ENCODE peak calls at places on chromosomes 11 and 22, in five cellular contexts. One of them, this sample, is unnamed.

GRCh38 chr22:38859581-38860290 is 12.3 kb downstream of the CBX6 start:
- DNase-seq in IMR-90: no peak
- DNase-seq in NCI-H2029: no peak
- DNase-seq in CD8-positive, alpha-beta memory T cell: no peak
- DNase-seq in tibial nerve: no peak
- DNase-seq in this sample: no peak

GRCh38 chr11:62013266-62014157 is 46.1 kb upstream of the FTH1 start:
- DNase-seq in NCI-H2029: no peak
- DNase-seq in CD8-positive, alpha-beta memory T cell: no peak
- DNase-seq in tibial nerve: no peak
- DNase-seq in IMR-90: no peak
- DNase-seq in this sample: no peak

GRCh38 chr22:20926243-20926642 is 9.0 kb downstream of the CRKL start:
- DNase-seq in IMR-90: no peak
- DNase-seq in NCI-H2029: no peak
- DNase-seq in CD8-positive, alpha-beta memory T cell: no peak
- DNase-seq in tibial nerve: no peak
- DNase-seq in this sample: no peak

GRCh38 chr11:134244593-134244992 is 8.6 kb downstream of the THYN1 start:
- DNase-seq in CD8-positive, alpha-beta memory T cell: no peak
- DNase-seq in tibial nerve: no peak
- DNase-seq in NCI-H2029: no peak
- DNase-seq in IMR-90: peak
- DNase-seq in this sample: no peak

GRCh38 chr11:9941991-9942390 is 278.1 kb downstream of the SWAP70 start:
- DNase-seq in tibial nerve: no peak
- DNase-seq in NCI-H2029: peak
- DNase-seq in CD8-positive, alpha-beta memory T cell: no peak
- DNase-seq in IMR-90: no peak
- DNase-seq in this sample: no peak

GRCh38 chr11:134483857-134484256 is 71.8 kb upstream of the B3GAT1 start:
- DNase-seq in IMR-90: no peak
- DNase-seq in tibial nerve: no peak
- DNase-seq in CD8-positive, alpha-beta memory T cell: no peak
- DNase-seq in NCI-H2029: no peak
- DNase-seq in this sample: no peak

GRCh38 chr22:20989323-20990138 is 7.4 kb downstream of the LZTR1 start:
- DNase-seq in tibial nerve: no peak
- DNase-seq in NCI-H2029: no peak
- DNase-seq in CD8-positive, alpha-beta memory T cell: no peak
- DNase-seq in IMR-90: peak
- DNase-seq in this sample: no peak

GRCh38 chr11:30406978-30407762 is 84.3 kb downstream of the ARL14EP start:
- DNase-seq in CD8-positive, alpha-beta memory T cell: no peak
- DNase-seq in tibial nerve: no peak
- DNase-seq in IMR-90: no peak
- DNase-seq in NCI-H2029: no peak
- DNase-seq in this sample: no peak

GRCh38 chr11:67045314-67045713 is 11.3 kb upstream of the RHOD start:
- DNase-seq in tibial nerve: no peak
- DNase-seq in CD8-positive, alpha-beta memory T cell: no peak
- DNase-seq in NCI-H2029: no peak
- DNase-seq in IMR-90: peak
- DNase-seq in this sample: no peak

GRCh38 chr11:10397226-10397987 is 57.7 kb upstream of the AMPD3 start:
- DNase-seq in IMR-90: peak
- DNase-seq in CD8-positive, alpha-beta memory T cell: no peak
- DNase-seq in tibial nerve: no peak
- DNase-seq in NCI-H2029: no peak
- DNase-seq in this sample: no peak

GRCh38 chr22:38843716-38844660 is at the start of gene NPTXR:
- DNase-seq in tibial nerve: no peak
- DNase-seq in IMR-90: peak
- DNase-seq in NCI-H2029: peak
- DNase-seq in CD8-positive, alpha-beta memory T cell: peak
- DNase-seq in this sample: no peak

GRCh38 chr22:29511126-29511854 is 31.3 kb downstream of the NEFH start:
- DNase-seq in IMR-90: no peak
- DNase-seq in tibial nerve: no peak
- DNase-seq in CD8-positive, alpha-beta memory T cell: no peak
- DNase-seq in NCI-H2029: no peak
- DNase-seq in this sample: no peak

GRCh38 chr11:75541301-75541929 is 15.7 kb upstream of the GDPD5 start:
- DNase-seq in CD8-positive, alpha-beta memory T cell: no peak
- DNase-seq in IMR-90: no peak
- DNase-seq in NCI-H2029: no peak
- DNase-seq in tibial nerve: no peak
- DNase-seq in this sample: no peak

This sample was measured in KG1.